ENCODE peak calls at places on chromosomes 11 and 22, in seven cellular contexts. I is AG09309; P is astrocyte; J is choroid plexus epithelial cell; Z is iPS DF 6.9; D is CD8-positive, alpha-beta T cell; F is SJSA1. C is an unnamed sample.

GRCh38 chr11:83809274-83809673 is 523.1 kb upstream of the CCDC90B start:
- DNase-seq in F (no peak), I (no peak), J (no peak), D (no peak), P (no peak), Z (no peak), C (no peak)

GRCh38 chr11:2209900-2210321 is 38.3 kb upstream of the TH start:
- DNase-seq in J (no peak), Z (no peak), F (no peak), I (no peak), D (peak; percentile 44), P (no peak), C (no peak)

GRCh38 chr11:40544162-40544561 is 915.3 kb downstream of the LRRC4C start:
- DNase-seq in J (no peak), F (no peak), I (no peak), P (no peak), D (no peak), Z (no peak), C (no peak)

GRCh38 chr22:30324008-30324730 is 2.6 kb downstream of the TBC1D10A start:
- DNase-seq in Z (no peak), J (no peak), F (no peak), P (peak; percentile 70), I (no peak), D (peak; percentile 68), C (no peak)

GRCh38 chr11:79648766-79649545 is 208.1 kb upstream of the TENM4 start:
- DNase-seq in F (no peak), J (no peak), D (no peak), Z (no peak), P (no peak), I (no peak), C (no peak)

GRCh38 chr11:94511932-94512781 is at the start of gene C11orf97:
- DNase-seq in P (no peak), D (peak; percentile 75), Z (no peak), J (peak; percentile 48), F (peak; percentile 16), I (no peak), C (no peak)

GRCh38 chr11:115333106-115333505 is 171.1 kb downstream of the CADM1 start:
- DNase-seq in J (peak; percentile 4), D (no peak), P (peak; percentile 75), F (no peak), Z (no peak), I (peak; percentile 8), C (no peak)

GRCh38 chr11:4480577-4481539 is 1.6 kb upstream of the OR52K1 start:
- DNase-seq in D (no peak), I (no peak), F (peak; percentile 63), P (peak; percentile 10), Z (no peak), J (peak; percentile 14), C (peak; percentile 8)

GRCh38 chr11:6635082-6635932 is 16.1 kb upstream of the TPP1 start:
- DNase-seq in D (no peak), J (peak; percentile 70), P (no peak), Z (no peak), I (no peak), F (no peak), C (no peak)

GRCh38 chr11:28674432-28675076 is 566.4 kb downstream of the METTL15 start:
- DNase-seq in D (no peak), P (peak; percentile 41), I (peak; percentile 93), J (peak; percentile 68), Z (peak; percentile 5), F (no peak), C (peak; percentile 82)

GRCh38 chr22:27113211-27114030 is 456.0 kb downstream of the MIAT start:
- DNase-seq in Z (no peak), F (peak; percentile 91), I (peak; percentile 88), J (peak; percentile 90), D (no peak), P (peak; percentile 99), C (peak; percentile 91)

GRCh38 chr11:2792376-2793250 is 92.8 kb upstream of the KCNQ1OT1 start:
- DNase-seq in F (no peak), J (no peak), D (no peak), I (no peak), P (no peak), Z (no peak), C (no peak)

GRCh38 chr11:75040167-75040770 is 51.5 kb downstream of the NEU3 start:
- DNase-seq in D (no peak), J (no peak), P (no peak), Z (no peak), I (no peak), F (no peak), C (no peak)

GRCh38 chr11:62614275-62614674 is 1.2 kb downstream of the ROM1 start:
- DNase-seq in J (no peak), F (no peak), D (no peak), Z (no peak), I (no peak), P (no peak), C (no peak)

GRCh38 chr11:121996574-121996973 is 119.4 kb downstream of the BLID start:
- DNase-seq in F (no peak), I (no peak), P (no peak), J (peak; percentile 41), D (no peak), Z (no peak), C (peak; percentile 39)

GRCh38 chr22:35549338-35549737 is 8.7 kb downstream of the RASD2 start:
- DNase-seq in J (no peak), P (no peak), Z (no peak), F (no peak), I (no peak), D (no peak), C (no peak)

GRCh38 chr11:65353376-65353775 is 1.2 kb upstream of the TIGD3 start:
- DNase-seq in P (no peak), I (no peak), D (no peak), Z (no peak), F (no peak), J (no peak), C (no peak)

GRCh38 chr11:65355013-65355775 is 643 bp downstream of the TIGD3 start:
- DNase-seq in Z (no peak), F (no peak), P (no peak), I (no peak), D (peak; percentile 65), J (no peak), C (no peak)

GRCh38 chr11:65354265-65355012 is at the start of gene TIGD3:
- DNase-seq in P (peak; percentile 79), F (peak; percentile 99), Z (no peak), J (peak; percentile 95), D (peak; percentile 99), I (peak; percentile 54), C (peak; percentile 76)

GRCh38 chr11:65352783-65353182 is 1.8 kb upstream of the TIGD3 start:
- DNase-seq in J (peak; percentile 48), D (no peak), Z (no peak), F (peak; percentile 42), I (no peak), P (no peak), C (no peak)

DNA sequence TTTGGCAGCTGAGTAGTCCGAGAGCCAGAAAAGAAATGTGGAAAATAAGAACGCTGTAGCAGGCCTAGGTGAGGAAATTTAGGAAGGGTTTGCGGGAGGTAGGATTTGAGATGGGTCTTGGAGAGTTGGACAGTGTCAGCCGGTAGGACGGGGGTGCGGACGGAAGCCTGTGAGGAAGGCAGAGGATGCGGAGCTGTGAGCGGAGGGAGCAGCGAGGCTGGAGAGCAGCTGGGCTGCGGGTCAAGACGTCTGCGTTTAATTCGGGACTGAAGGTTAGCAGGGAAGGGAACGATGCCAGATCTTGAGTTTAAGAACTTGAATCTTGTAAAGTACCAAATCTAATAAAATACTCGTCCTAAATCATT is 669 bp upstream of the TIGD3 start:
- DNase-seq in Z (no peak), J (no peak), P (no peak), D (no peak), I (no peak), F (no peak), C (no peak)
- H3K4me3 ChIP-seq in Z (peak overlapping the region; percentile 79), J (peak overlapping the region; percentile 59), P (peak overlapping the region; percentile 62), D (peak overlapping the region; percentile 49), I (peak overlapping the region; percentile 58), F (peak overlapping the region; percentile 51), C (peak overlapping the region; percentile 45)

GRCh38 chr11:134785059-134785458 is 373.0 kb upstream of the B3GAT1 start:
- DNase-seq in I (no peak), J (no peak), P (no peak), F (no peak), D (no peak), Z (no peak), C (no peak)
- H3K4me3 ChIP-seq in I (no peak overlapping the region), J (no peak overlapping the region), P (no peak overlapping the region), F (no peak overlapping the region), D (no peak overlapping the region), Z (no peak overlapping the region), C (no peak overlapping the region)

GRCh38 chr11:24496371-24496727 is 504 bp upstream of the LUZP2 start:
- DNase-seq in J (peak; percentile 27), D (no peak), Z (peak; percentile 0), F (no peak), I (no peak), P (peak; percentile 13), C (no peak)
- H3K4me3 ChIP-seq in J (peak overlapping the region; percentile 62), D (no peak overlapping the region), Z (peak overlapping the region; percentile 78), F (no peak overlapping the region), I (no peak overlapping the region), P (peak overlapping the region; percentile 74), C (peak overlapping the region; percentile 57)

DNA sequence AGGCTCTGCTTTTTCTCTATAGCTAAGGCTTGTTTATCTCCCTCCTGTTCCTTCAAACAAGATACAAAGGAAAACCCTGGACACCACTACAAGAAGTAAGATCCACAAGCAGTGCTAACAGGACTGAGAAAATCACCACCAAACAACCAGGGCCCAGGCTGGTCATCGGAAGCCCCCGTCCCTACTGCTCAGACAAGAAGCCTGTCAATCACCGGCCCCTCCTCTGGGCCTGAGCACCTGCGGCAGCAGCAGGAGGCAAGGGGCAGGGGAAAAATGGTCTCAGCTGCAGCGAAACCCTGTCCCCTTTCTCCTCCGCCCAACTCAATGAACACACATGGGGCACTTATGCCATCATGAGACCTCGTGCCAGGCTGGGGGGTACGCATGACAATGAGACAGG is 155.2 kb downstream of the CEP164 start:
- DNase-seq in F (no peak), I (no peak), J (no peak), D (no peak), P (no peak), Z (no peak), C (no peak)
- H3K4me3 ChIP-seq in F (no peak overlapping the region), I (no peak overlapping the region), J (no peak overlapping the region), D (no peak overlapping the region), P (no peak overlapping the region), Z (no peak overlapping the region), C (no peak overlapping the region)

DNA sequence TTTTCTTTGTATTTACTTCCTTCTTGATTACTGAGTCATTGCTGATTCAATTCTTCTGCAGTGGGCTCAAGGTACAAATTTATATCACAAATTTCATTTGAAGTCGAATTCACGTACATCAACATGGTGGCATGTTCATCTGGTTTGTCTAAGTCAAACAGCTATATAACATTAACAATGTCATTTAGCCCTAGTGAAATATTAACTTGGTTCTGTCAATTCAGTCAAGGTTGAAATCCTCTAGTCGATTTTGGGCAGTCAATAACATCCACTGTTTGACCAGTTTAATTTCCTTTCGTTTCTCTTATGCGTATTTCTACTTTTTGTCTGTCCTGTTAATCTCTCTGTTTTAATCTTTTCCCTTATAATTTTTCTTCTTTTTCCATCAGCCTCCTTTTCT is 4.1 kb upstream of the ATXN10 start:
- DNase-seq in P (no peak), J (no peak), Z (no peak), F (no peak), I (no peak), D (no peak), C (no peak)
- H3K4me3 ChIP-seq in P (no peak overlapping the region), J (no peak overlapping the region), Z (no peak overlapping the region), F (no peak overlapping the region), I (no peak overlapping the region), D (no peak overlapping the region), C (no peak overlapping the region)

C was measured in skeletal muscle cell.